ENCODE peak calls at places on chromosomes 16 and 17, in four cellular contexts. L, Q, Z and B are unnamed samples.

GRCh38 chr17:2240541-2240940 is 63.0 kb downstream of the SMG6 start:
- DNase-seq in L (no peak), Q (peak; percentile 65), Z (no peak), B (no peak)

GRCh38 chr16:726438-727290 is at the start of the genes CCDC78 and HAGHL:
- DNase-seq in L (peak; percentile 34), Q (peak; percentile 63), Z (peak; percentile 86), B (peak; percentile 72)

GRCh38 chr17:28274591-28275265 is 44.3 kb upstream of the TMEM97 start:
- DNase-seq in L (no peak), Q (no peak), Z (no peak), B (no peak)

GRCh38 chr17:67085406-67085805 is 41.1 kb downstream of the CACNG1 start:
- DNase-seq in L (no peak), Q (no peak), Z (no peak), B (no peak)

GRCh38 chr17:80763293-80763867 is 218.7 kb downstream of the RPTOR start:
- DNase-seq in L (no peak), Q (no peak), Z (no peak), B (peak; percentile 57)

GRCh38 chr16:57607676-57608461 is 20.6 kb upstream of the ADGRG1 start:
- DNase-seq in L (no peak), Q (no peak), Z (no peak), B (no peak)

GRCh38 chr17:57714660-57715059 is 30.4 kb downstream of the CCDC182 start:
- DNase-seq in L (no peak), Q (no peak), Z (no peak), B (no peak)

GRCh38 chr16:85639529-85640253 is 26.6 kb downstream of the GSE1 start:
- DNase-seq in L (no peak), Q (peak; percentile 57), Z (no peak), B (no peak)

GRCh38 chr17:76546556-76547182 is 6.8 kb downstream of the PRCD start:
- DNase-seq in L (peak; percentile 99), Q (peak; percentile 93), Z (no peak), B (no peak)

GRCh38 chr17:20302191-20302917 is 165.0 kb downstream of the LGALS9B start:
- DNase-seq in L (peak; percentile 4), Q (peak; percentile 10), Z (no peak), B (no peak)

GRCh38 chr16:774086-775001 is 13.8 kb downstream of the MSLN start:
- DNase-seq in L (no peak), Q (no peak), Z (no peak), B (no peak)

GRCh38 chr16:81371106-81371505 is 56.3 kb downstream of the GAN start:
- DNase-seq in L (no peak), Q (peak; percentile 31), Z (no peak), B (no peak)

GRCh38 chr17:58172369-58173071 is 5.7 kb downstream of the OR4D2 start:
- DNase-seq in L (peak; percentile 4), Q (peak; percentile 26), Z (peak; percentile 64), B (peak; percentile 43)

GRCh38 chr16:62253926-62254325 is 217.7 kb upstream of the CDH8 start:
- DNase-seq in L (no peak), Q (no peak), Z (no peak), B (no peak)

GRCh38 chr17:17130077-17130844 is 75.9 kb downstream of the PLD6 start:
- DNase-seq in L (no peak), Q (no peak), Z (no peak), B (no peak)

GRCh38 chr17:17134051-17134951 is 71.8 kb downstream of the PLD6 start:
- DNase-seq in L (no peak), Q (no peak), Z (no peak), B (no peak)

GRCh38 chr17:17134952-17135340 is 71.2 kb downstream of the PLD6 start:
- DNase-seq in L (no peak), Q (no peak), Z (no peak), B (no peak)

GRCh38 chr17:17131876-17132275 is 74.3 kb downstream of the PLD6 start:
- DNase-seq in L (no peak), Q (no peak), Z (no peak), B (no peak)

DNA sequence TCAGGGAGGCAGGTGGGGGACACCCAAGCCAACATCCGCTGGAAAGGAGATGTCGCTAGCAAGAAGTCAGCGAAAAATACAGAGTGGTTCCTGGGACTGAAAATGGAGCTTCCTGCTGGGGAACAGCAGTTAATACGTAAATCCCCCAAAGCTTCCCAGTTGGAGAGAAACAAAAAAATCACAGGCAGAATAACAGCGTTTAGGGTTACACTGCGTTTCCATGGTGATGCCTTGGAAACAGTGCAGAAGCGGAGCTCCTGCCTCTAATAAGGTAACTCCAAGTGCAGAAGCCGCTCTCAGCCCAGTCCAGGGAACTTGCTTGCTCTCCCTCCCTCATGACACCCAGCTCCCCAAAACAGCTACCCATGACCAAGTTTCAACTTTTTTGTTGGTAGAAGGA is 73.4 kb downstream of the PLD6 start:
- DNase-seq in L (no peak), Q (no peak), Z (peak; percentile 81), B (no peak)
- H4K20me1 ChIP-seq in L (peaks cover 34% of the 10 kb centered on the region), Q (no peaks in the 10 kb centered on the region), Z (peaks cover 23% of the 10 kb centered on the region), B (peaks cover 44% of the 10 kb centered on the region)

GRCh38 chr16:75007443-75007842 is 8.6 kb downstream of the ZNRF1 start:
- DNase-seq in L (no peak), Q (no peak), Z (no peak), B (no peak)
- H3K4me1 ChIP-seq in L (peaks cover 11% of the 10 kb centered on the region), Q (peaks cover 21% of the 10 kb centered on the region), Z (no peaks in the 10 kb centered on the region), B (peaks cover 93% of the 10 kb centered on the region)

GRCh38 chr16:13098536-13098935 is 197.1 kb downstream of the SHISA9 start:
- DNase-seq in L (no peak), Q (no peak), Z (no peak), B (no peak)
- H4K20me1 ChIP-seq in L (no peaks in the 10 kb centered on the region), Q (no peaks in the 10 kb centered on the region), Z (no peaks in the 10 kb centered on the region), B (no peaks in the 10 kb centered on the region)

DNA sequence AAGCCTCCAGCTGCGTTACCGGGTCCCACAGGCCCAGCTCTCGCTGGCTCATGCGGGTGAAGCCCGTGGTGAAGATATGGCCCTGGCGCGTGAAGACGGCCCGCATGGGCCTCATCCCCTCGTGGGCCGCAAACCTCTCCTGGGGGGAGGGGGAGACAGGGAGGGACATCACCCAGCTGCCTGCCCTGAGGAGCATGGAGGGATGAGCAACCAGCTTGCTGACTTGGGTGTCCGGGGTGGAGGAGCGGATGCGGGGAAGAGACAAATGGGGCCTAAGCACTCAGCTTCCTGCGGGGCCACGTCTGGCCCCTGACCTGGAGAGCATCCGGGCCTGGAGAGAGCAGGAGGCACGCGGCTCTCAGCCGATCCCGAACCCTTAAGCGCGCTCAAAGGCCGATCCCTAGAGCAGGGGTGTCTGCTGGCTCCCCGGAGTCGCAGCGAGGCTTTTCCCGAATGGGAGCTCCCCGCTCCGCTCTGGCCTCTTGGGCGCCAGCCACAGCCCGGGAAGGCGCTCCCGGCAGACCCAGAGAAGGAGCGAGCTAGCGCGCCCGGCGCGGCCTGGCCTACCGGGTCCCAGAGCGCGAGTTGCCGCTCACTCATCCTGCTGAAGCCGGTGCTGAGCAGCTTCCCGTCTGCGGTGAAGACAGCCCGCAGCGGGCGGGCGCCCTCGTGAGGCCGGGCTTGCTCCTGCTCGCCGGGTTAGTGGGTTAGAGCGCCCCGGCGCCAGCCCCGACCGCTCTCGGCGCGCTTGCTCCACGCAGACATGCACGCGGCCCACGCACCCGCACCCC is 5.0 kb downstream of the CORO6 start:
- DNase-seq in L (peak; percentile 49), Q (peak; percentile 50), Z (peak; percentile 83), B (peak; percentile 89)
- H3K4me1 ChIP-seq in L (peaks cover 15% of the 10 kb centered on the region), Q (no peaks in the 10 kb centered on the region), Z (peaks cover 23% of the 10 kb centered on the region), B (peaks cover 44% of the 10 kb centered on the region)